ENCODE peak calls at places on chromosomes 11 and 22, in eight cellular contexts. X is Peyer's patch, J is transverse colon, G is breast epithelium, H is H54, V is spleen, K is GM12891, D is suprapubic skin. F is an unnamed sample.

GRCh38 chr22:50060441-50061140 is 2.5 kb upstream of the TTLL8 start:
- DNase-seq in X (no peak), J (no peak), G (no peak), H (no peak), V (no peak), K (no peak), D (no peak), F (peak; percentile 40)

GRCh38 chr11:131495417-131495816 is 125.0 kb downstream of the NTM start:
- DNase-seq in X (no peak), J (peak; percentile 20), G (no peak), H (no peak), V (no peak), K (no peak), D (peak; percentile 72), F (no peak)

GRCh38 chr11:65366340-65366773 is 11.8 kb downstream of the TIGD3 start:
- DNase-seq in X (no peak), J (peak; percentile 54), G (no peak), H (no peak), V (no peak), K (peak; percentile 67), D (no peak), F (peak; percentile 59)

GRCh38 chr11:1192741-1193325 is 30.0 kb upstream of the MUC5B start:
- DNase-seq in X (peak; percentile 31), J (no peak), G (peak; percentile 12), H (no peak), V (peak; percentile 23), K (no peak), D (peak; percentile 38), F (no peak)

GRCh38 chr11:13759050-13759449 is 90.6 kb downstream of the FAR1 start:
- DNase-seq in X (no peak), J (no peak), G (no peak), H (no peak), V (no peak), K (no peak), D (no peak), F (peak; percentile 5)

GRCh38 chr11:18853086-18853720 is 61.6 kb upstream of the PTPN5 start:
- DNase-seq in X (no peak), J (no peak), G (no peak), H (no peak), V (no peak), K (no peak), D (no peak), F (no peak)

GRCh38 chr11:91489989-91490388 is 734.6 kb upstream of the FAT3 start:
- DNase-seq in X (no peak), J (no peak), G (no peak), H (no peak), V (no peak), K (no peak), D (no peak), F (no peak)

GRCh38 chr11:13119928-13120520 is 110.9 kb downstream of the RASSF10 start:
- DNase-seq in X (no peak), J (no peak), G (no peak), H (no peak), V (no peak), K (no peak), D (no peak), F (no peak)

GRCh38 chr22:17980638-17981051 is 43.7 kb downstream of the MICAL3 start:
- DNase-seq in X (peak; percentile 86), J (peak; percentile 81), G (no peak), H (no peak), V (peak; percentile 88), K (peak; percentile 43), D (no peak), F (peak; percentile 27)

GRCh38 chr11:47912843-47913437 is 64.8 kb upstream of the NUP160 start:
- DNase-seq in X (no peak), J (no peak), G (no peak), H (no peak), V (no peak), K (no peak), D (no peak), F (no peak)

GRCh38 chr11:134915881-134916280 is 503.8 kb upstream of the B3GAT1 start:
- DNase-seq in X (no peak), J (no peak), G (no peak), H (no peak), V (no peak), K (no peak), D (no peak), F (no peak)

GRCh38 chr11:62842171-62842717 is 2.9 kb upstream of the WDR74 start:
- DNase-seq in X (no peak), J (peak; percentile 38), G (no peak), H (no peak), V (peak; percentile 89), K (no peak), D (peak; percentile 75), F (peak; percentile 85)

GRCh38 chr22:31346255-31346732 is at the start of gene PATZ1:
- DNase-seq in X (no peak), J (peak; percentile 78), G (peak; percentile 67), H (peak; percentile 42), V (peak; percentile 93), K (peak; percentile 79), D (peak; percentile 85), F (no peak)

GRCh38 chr11:75920886-75921285 is 105.9 kb downstream of the UVRAG start:
- DNase-seq in X (no peak), J (no peak), G (no peak), H (no peak), V (no peak), K (no peak), D (no peak), F (no peak)

GRCh38 chr11:84720706-84721402 is 906.3 kb downstream of the DLG2 start:
- DNase-seq in X (peak; percentile 51), J (peak; percentile 12), G (no peak), H (no peak), V (peak; percentile 74), K (no peak), D (no peak), F (peak; percentile 31)

GRCh38 chr22:49968313-49968830 is 7.8 kb downstream of the PIM3 start:
- DNase-seq in X (peak; percentile 49), J (no peak), G (peak; percentile 55), H (no peak), V (peak; percentile 81), K (no peak), D (peak; percentile 71), F (peak; percentile 84)

GRCh38 chr11:103537904-103538502 is 428.8 kb downstream of the DYNC2H1 start:
- DNase-seq in X (no peak), J (no peak), G (no peak), H (no peak), V (no peak), K (no peak), D (no peak), F (no peak)

GRCh38 chr22:27541831-27542230 is 259.7 kb downstream of the MN1 start:
- DNase-seq in X (no peak), J (no peak), G (no peak), H (no peak), V (no peak), K (no peak), D (no peak), F (no peak)

GRCh38 chr22:26669060-26669481 is 11.7 kb downstream of the MIAT start:
- DNase-seq in X (no peak), J (peak; percentile 24), G (no peak), H (no peak), V (peak; percentile 56), K (no peak), D (no peak), F (no peak)

GRCh38 chr22:20727118-20728015 is 46.5 kb upstream of the SERPIND1 start:
- DNase-seq in X (no peak), J (no peak), G (no peak), H (no peak), V (no peak), K (no peak), D (no peak), F (peak; percentile 61)

GRCh38 chr22:20724676-20725454 is 49.0 kb upstream of the SERPIND1 start:
- DNase-seq in X (no peak), J (no peak), G (no peak), H (no peak), V (peak; percentile 23), K (no peak), D (no peak), F (no peak)

GRCh38 chr22:20720692-20721408 is 53.1 kb upstream of the SERPIND1 start:
- DNase-seq in X (no peak), J (no peak), G (no peak), H (no peak), V (no peak), K (no peak), D (no peak), F (no peak)

GRCh38 chr22:20725987-20726558 is 47.8 kb upstream of the SERPIND1 start:
- DNase-seq in X (no peak), J (no peak), G (no peak), H (no peak), V (peak; percentile 41), K (no peak), D (no peak), F (peak; percentile 65)

GRCh38 chr22:20721409-20722218 is 52.3 kb upstream of the SERPIND1 start:
- DNase-seq in X (no peak), J (no peak), G (no peak), H (no peak), V (peak; percentile 62), K (no peak), D (no peak), F (no peak)
- TF ChIP-seq POLR2A in X (no peak), J (no peak), G (no peak), H (no peak), V (no peak), K (no peak), D (no peak), F (no peak)

GRCh38 chr11:107565219-107565937 is at the start of gene ALKBH8:
- DNase-seq in X (peak; percentile 80), J (peak; percentile 81), G (peak; percentile 65), H (peak; percentile 31), V (peak; percentile 92), K (peak; percentile 26), D (peak; percentile 79), F (peak; percentile 81)
- TF ChIP-seq POLR2A in X (no peak), J (no peak), G (no peak), H (peak; percentile 21), V (no peak), K (peak; percentile 57), D (no peak), F (no peak)

GRCh38 chr22:29218758-29219408 is 13.2 kb downstream of the EMID1 start:
- DNase-seq in X (no peak), J (no peak), G (no peak), H (no peak), V (peak; percentile 52), K (peak; percentile 17), D (peak; percentile 38), F (no peak)
- TF ChIP-seq POLR2A in X (no peak), J (no peak), G (no peak), H (no peak), V (no peak), K (no peak), D (no peak), F (no peak)

GRCh38 chr11:93543292-93543977 is at the start of gene SMCO4:
- DNase-seq in X (peak; percentile 91), J (peak; percentile 89), G (peak; percentile 79), H (peak; percentile 68), V (peak; percentile 94), K (peak; percentile 78), D (peak; percentile 86), F (peak; percentile 97)

GRCh38 chr11:93542753-93543246 is 391 bp downstream of the SMCO4 start:
- DNase-seq in X (no peak), J (peak; percentile 55), G (no peak), H (no peak), V (peak; percentile 89), K (peak; percentile 43), D (peak; percentile 73), F (no peak)

GRCh38 chr11:93540337-93540736 is 2.9 kb downstream of the SMCO4 start:
- DNase-seq in X (no peak), J (no peak), G (no peak), H (no peak), V (no peak), K (no peak), D (no peak), F (no peak)

GRCh38 chr11:93541154-93541553 is 2.0 kb downstream of the SMCO4 start:
- DNase-seq in X (no peak), J (no peak), G (no peak), H (no peak), V (no peak), K (no peak), D (no peak), F (no peak)

GRCh38 chr11:93541884-93542752 is 1.1 kb downstream of the SMCO4 start:
- DNase-seq in X (peak; percentile 71), J (peak; percentile 67), G (no peak), H (peak; percentile 30), V (peak; percentile 89), K (peak; percentile 43), D (no peak), F (no peak)
- TF ChIP-seq POLR2A in X (no peak), J (no peak), G (no peak), H (no peak), V (no peak), K (no peak), D (no peak), F (no peak)

F was measured in upper lobe of left lung.